ENCODE peak calls at places on chromosomes 6 and 20, in ten cellular contexts. One of them, this sample, is unnamed.

GRCh38 chr20:60104980-60105379 is 146.8 kb downstream of the CDH26 start:
- DNase-seq in brain microvascular endothelial cell: no peak
- DNase-seq in uterus: no peak
- DNase-seq in Calu3: no peak
- DNase-seq in stomach: no peak
- DNase-seq in fibroblast of the aortic adventitia: no peak
- DNase-seq in CD4-positive, alpha-beta T cell: no peak
- DNase-seq in fibroblast of mammary gland: no peak
- DNase-seq in GM12865: no peak
- DNase-seq in esophagus squamous epithelium: no peak
- DNase-seq in this sample: no peak

GRCh38 chr6:88166493-88166900 is 350 bp upstream of the CNR1 start:
- DNase-seq in brain microvascular endothelial cell: no peak
- DNase-seq in uterus: no peak
- DNase-seq in Calu3: peak
- DNase-seq in stomach: no peak
- DNase-seq in fibroblast of the aortic adventitia: no peak
- DNase-seq in CD4-positive, alpha-beta T cell: no peak
- DNase-seq in fibroblast of mammary gland: peak
- DNase-seq in GM12865: peak
- DNase-seq in esophagus squamous epithelium: no peak
- DNase-seq in this sample: no peak

GRCh38 chr6:106973841-106974336 is 640 bp downstream of the CD24 start:
- DNase-seq in brain microvascular endothelial cell: no peak
- DNase-seq in uterus: no peak
- DNase-seq in Calu3: peak
- DNase-seq in stomach: peak
- DNase-seq in fibroblast of the aortic adventitia: no peak
- DNase-seq in CD4-positive, alpha-beta T cell: no peak
- DNase-seq in fibroblast of mammary gland: no peak
- DNase-seq in GM12865: no peak
- DNase-seq in esophagus squamous epithelium: no peak
- DNase-seq in this sample: no peak

GRCh38 chr20:3248167-3248992 is 9.4 kb upstream of the SLC4A11 start:
- DNase-seq in brain microvascular endothelial cell: no peak
- DNase-seq in uterus: no peak
- DNase-seq in Calu3: no peak
- DNase-seq in stomach: peak
- DNase-seq in fibroblast of the aortic adventitia: peak
- DNase-seq in CD4-positive, alpha-beta T cell: no peak
- DNase-seq in fibroblast of mammary gland: peak
- DNase-seq in GM12865: peak
- DNase-seq in esophagus squamous epithelium: no peak
- DNase-seq in this sample: no peak

GRCh38 chr6:77034161-77034560 is 429.1 kb downstream of the HTR1B start:
- DNase-seq in brain microvascular endothelial cell: peak
- DNase-seq in uterus: no peak
- DNase-seq in Calu3: no peak
- DNase-seq in stomach: no peak
- DNase-seq in fibroblast of the aortic adventitia: peak
- DNase-seq in CD4-positive, alpha-beta T cell: no peak
- DNase-seq in fibroblast of mammary gland: peak
- DNase-seq in GM12865: no peak
- DNase-seq in esophagus squamous epithelium: no peak
- DNase-seq in this sample: no peak

GRCh38 chr6:4853349-4853748 is 77.1 kb downstream of the CDYL start:
- DNase-seq in brain microvascular endothelial cell: no peak
- DNase-seq in uterus: no peak
- DNase-seq in Calu3: no peak
- DNase-seq in stomach: no peak
- DNase-seq in fibroblast of the aortic adventitia: no peak
- DNase-seq in CD4-positive, alpha-beta T cell: no peak
- DNase-seq in fibroblast of mammary gland: no peak
- DNase-seq in GM12865: no peak
- DNase-seq in esophagus squamous epithelium: no peak
- DNase-seq in this sample: no peak

GRCh38 chr20:34997171-34997570 is 41.5 kb downstream of the MYH7B start:
- DNase-seq in brain microvascular endothelial cell: no peak
- DNase-seq in uterus: peak
- DNase-seq in Calu3: no peak
- DNase-seq in stomach: peak
- DNase-seq in fibroblast of the aortic adventitia: no peak
- DNase-seq in CD4-positive, alpha-beta T cell: no peak
- DNase-seq in fibroblast of mammary gland: peak
- DNase-seq in GM12865: no peak
- DNase-seq in esophagus squamous epithelium: no peak
- DNase-seq in this sample: no peak

GRCh38 chr20:37376324-37376723 is 30.4 kb downstream of the SRC start:
- DNase-seq in brain microvascular endothelial cell: no peak
- DNase-seq in uterus: no peak
- DNase-seq in Calu3: no peak
- DNase-seq in stomach: no peak
- DNase-seq in fibroblast of the aortic adventitia: no peak
- DNase-seq in CD4-positive, alpha-beta T cell: no peak
- DNase-seq in fibroblast of mammary gland: no peak
- DNase-seq in GM12865: no peak
- DNase-seq in esophagus squamous epithelium: no peak
- DNase-seq in this sample: no peak

GRCh38 chr20:44137210-44137781 is 49.7 kb downstream of the JPH2 start:
- DNase-seq in brain microvascular endothelial cell: no peak
- DNase-seq in uterus: peak
- DNase-seq in Calu3: no peak
- DNase-seq in stomach: no peak
- DNase-seq in fibroblast of the aortic adventitia: peak
- DNase-seq in CD4-positive, alpha-beta T cell: no peak
- DNase-seq in fibroblast of mammary gland: no peak
- DNase-seq in GM12865: no peak
- DNase-seq in esophagus squamous epithelium: no peak
- DNase-seq in this sample: no peak

GRCh38 chr6:10993896-10994295 is 50.2 kb downstream of the ELOVL2 start:
- DNase-seq in brain microvascular endothelial cell: no peak
- DNase-seq in uterus: no peak
- DNase-seq in Calu3: no peak
- DNase-seq in stomach: no peak
- DNase-seq in fibroblast of the aortic adventitia: no peak
- DNase-seq in CD4-positive, alpha-beta T cell: no peak
- DNase-seq in fibroblast of mammary gland: no peak
- DNase-seq in GM12865: no peak
- DNase-seq in esophagus squamous epithelium: no peak
- DNase-seq in this sample: no peak

GRCh38 chr6:53437557-53438202 is 88.9 kb upstream of the ELOVL5 start:
- DNase-seq in brain microvascular endothelial cell: peak
- DNase-seq in uterus: no peak
- DNase-seq in Calu3: peak
- DNase-seq in stomach: no peak
- DNase-seq in fibroblast of the aortic adventitia: peak
- DNase-seq in CD4-positive, alpha-beta T cell: no peak
- DNase-seq in fibroblast of mammary gland: peak
- DNase-seq in GM12865: peak
- DNase-seq in esophagus squamous epithelium: no peak
- DNase-seq in this sample: peak

GRCh38 chr6:7922596-7922995 is 12.0 kb upstream of the TXNDC5 start:
- DNase-seq in brain microvascular endothelial cell: peak
- DNase-seq in uterus: no peak
- DNase-seq in Calu3: no peak
- DNase-seq in stomach: no peak
- DNase-seq in fibroblast of the aortic adventitia: peak
- DNase-seq in CD4-positive, alpha-beta T cell: no peak
- DNase-seq in fibroblast of mammary gland: peak
- DNase-seq in GM12865: no peak
- DNase-seq in esophagus squamous epithelium: no peak
- DNase-seq in this sample: no peak

GRCh38 chr20:46690219-46691111 is 1.2 kb upstream of the TP53RK start:
- DNase-seq in brain microvascular endothelial cell: no peak
- DNase-seq in uterus: no peak
- DNase-seq in Calu3: no peak
- DNase-seq in stomach: no peak
- DNase-seq in fibroblast of the aortic adventitia: peak
- DNase-seq in CD4-positive, alpha-beta T cell: no peak
- DNase-seq in fibroblast of mammary gland: peak
- DNase-seq in GM12865: no peak
- DNase-seq in esophagus squamous epithelium: no peak
- DNase-seq in this sample: no peak

GRCh38 chr6:133705071-133705470 is 183.8 kb upstream of the TCF21 start:
- DNase-seq in brain microvascular endothelial cell: peak
- DNase-seq in uterus: no peak
- DNase-seq in Calu3: no peak
- DNase-seq in stomach: no peak
- DNase-seq in fibroblast of the aortic adventitia: peak
- DNase-seq in CD4-positive, alpha-beta T cell: no peak
- DNase-seq in fibroblast of mammary gland: peak
- DNase-seq in GM12865: no peak
- DNase-seq in esophagus squamous epithelium: no peak
- DNase-seq in this sample: no peak

GRCh38 chr20:57383447-57384347 is 7.5 kb upstream of the RBM38 start:
- DNase-seq in brain microvascular endothelial cell: no peak
- DNase-seq in uterus: no peak
- DNase-seq in Calu3: no peak
- DNase-seq in stomach: no peak
- DNase-seq in fibroblast of the aortic adventitia: no peak
- DNase-seq in CD4-positive, alpha-beta T cell: no peak
- DNase-seq in fibroblast of mammary gland: no peak
- DNase-seq in GM12865: no peak
- DNase-seq in esophagus squamous epithelium: no peak
- DNase-seq in this sample: no peak

DNA sequence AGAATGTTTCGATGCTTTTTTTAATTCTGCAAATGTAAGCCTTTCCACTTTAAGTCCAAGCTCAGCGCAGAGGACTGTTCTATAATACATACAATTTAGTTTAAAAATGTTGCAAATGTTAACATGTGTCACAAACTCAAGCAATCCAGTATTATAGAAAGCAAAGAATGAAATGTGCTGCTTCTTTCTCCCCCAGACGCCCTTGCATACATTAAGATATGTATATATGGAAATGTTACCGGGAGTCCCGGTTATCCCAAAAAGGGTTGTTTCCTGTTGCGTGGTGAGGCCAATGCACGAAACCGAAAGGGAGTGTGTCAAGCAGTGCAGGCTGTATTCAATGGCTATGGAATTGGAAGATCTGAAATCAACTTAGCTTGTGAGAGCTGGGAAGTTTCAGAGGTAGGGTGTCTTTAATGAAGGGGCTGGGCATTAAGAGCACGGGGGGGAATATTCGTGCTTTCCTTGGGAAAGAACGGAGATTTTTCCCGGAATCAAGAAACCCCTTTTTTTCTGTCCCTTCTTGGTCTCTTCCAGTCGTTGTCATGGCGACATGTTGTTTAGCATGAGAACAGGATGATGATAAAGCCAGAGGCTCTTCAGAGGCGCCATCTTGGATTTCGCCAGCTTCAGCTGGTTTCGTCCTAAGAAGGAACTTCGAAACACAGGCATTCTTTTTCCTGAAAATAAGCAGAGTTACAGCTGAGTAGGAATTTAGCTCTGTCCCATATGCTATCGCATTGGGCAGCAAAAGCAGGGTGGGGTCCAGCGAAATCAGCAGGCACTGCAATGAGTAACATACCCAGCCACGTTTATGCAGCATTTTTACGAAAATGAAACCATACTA is 10.1 kb upstream of the NQO2 start:
- DNase-seq in brain microvascular endothelial cell: peak
- DNase-seq in uterus: peak
- DNase-seq in Calu3: peak
- DNase-seq in stomach: peak
- DNase-seq in fibroblast of the aortic adventitia: peak
- DNase-seq in CD4-positive, alpha-beta T cell: peak
- DNase-seq in fibroblast of mammary gland: peak
- DNase-seq in GM12865: peak
- DNase-seq in esophagus squamous epithelium: peak
- DNase-seq in this sample: peak
- TF ChIP-seq CTCF in brain microvascular endothelial cell: no peak
- TF ChIP-seq CTCF in uterus: peak
- TF ChIP-seq CTCF in Calu3: no peak
- TF ChIP-seq CTCF in stomach: no peak
- TF ChIP-seq CTCF in fibroblast of the aortic adventitia: no peak
- TF ChIP-seq CTCF in CD4-positive, alpha-beta T cell: peak
- TF ChIP-seq CTCF in fibroblast of mammary gland: no peak
- TF ChIP-seq CTCF in GM12865: no peak
- TF ChIP-seq CTCF in esophagus squamous epithelium: peak
- TF ChIP-seq CTCF in this sample: no peak

DNA sequence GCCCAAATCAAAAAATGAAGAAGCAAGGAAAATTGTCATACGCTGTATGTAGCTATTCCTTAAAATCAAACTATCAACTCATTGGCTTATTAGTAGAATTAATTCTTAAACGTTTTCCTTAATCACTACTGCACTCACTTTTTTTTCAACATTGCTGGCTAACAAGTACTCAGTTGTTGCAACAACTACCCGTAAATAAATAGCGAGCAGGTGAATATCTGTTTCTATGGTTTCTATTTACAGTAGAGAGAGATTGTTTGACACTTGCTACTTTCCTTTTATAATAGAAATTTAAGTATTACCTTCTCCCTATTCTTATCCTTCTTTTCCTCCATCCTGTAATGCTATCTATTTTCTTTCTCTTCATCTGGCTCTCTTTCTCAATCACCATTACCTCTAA is 25.1 kb downstream of the FRK start:
- DNase-seq in brain microvascular endothelial cell: no peak
- DNase-seq in uterus: no peak
- DNase-seq in Calu3: no peak
- DNase-seq in stomach: no peak
- DNase-seq in fibroblast of the aortic adventitia: no peak
- DNase-seq in CD4-positive, alpha-beta T cell: no peak
- DNase-seq in fibroblast of mammary gland: no peak
- DNase-seq in GM12865: no peak
- DNase-seq in esophagus squamous epithelium: no peak
- DNase-seq in this sample: no peak
- TF ChIP-seq CTCF in brain microvascular endothelial cell: no peak
- TF ChIP-seq CTCF in uterus: no peak
- TF ChIP-seq CTCF in Calu3: no peak
- TF ChIP-seq CTCF in stomach: no peak
- TF ChIP-seq CTCF in fibroblast of the aortic adventitia: no peak
- TF ChIP-seq CTCF in CD4-positive, alpha-beta T cell: no peak
- TF ChIP-seq CTCF in fibroblast of mammary gland: no peak
- TF ChIP-seq CTCF in GM12865: no peak
- TF ChIP-seq CTCF in esophagus squamous epithelium: no peak
- TF ChIP-seq CTCF in this sample: no peak

DNA sequence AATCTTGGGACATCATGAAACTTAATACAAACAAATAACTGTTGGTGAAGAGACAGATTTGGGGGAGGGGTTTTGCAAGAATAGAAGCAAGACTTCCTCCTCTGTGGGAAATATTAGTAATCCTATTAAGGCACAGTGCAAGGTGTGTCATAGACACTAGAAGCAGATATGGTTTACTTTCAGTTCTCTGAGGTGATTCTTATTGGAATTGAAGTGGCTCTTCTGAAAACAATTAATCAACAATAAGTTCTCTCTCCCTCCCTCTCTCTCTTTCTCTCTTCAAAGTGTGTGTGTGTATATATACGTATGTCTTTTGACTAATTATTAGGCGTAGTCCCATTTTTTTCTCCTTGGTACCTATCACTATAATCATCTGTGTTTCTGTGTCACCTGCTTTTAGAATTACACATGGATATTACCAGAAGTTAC is 99.8 kb downstream of the HIVEP2 start:
- DNase-seq in brain microvascular endothelial cell: no peak
- DNase-seq in uterus: no peak
- DNase-seq in Calu3: no peak
- DNase-seq in stomach: no peak
- DNase-seq in fibroblast of the aortic adventitia: peak
- DNase-seq in CD4-positive, alpha-beta T cell: no peak
- DNase-seq in fibroblast of mammary gland: no peak
- DNase-seq in GM12865: peak
- DNase-seq in esophagus squamous epithelium: no peak
- DNase-seq in this sample: no peak
- TF ChIP-seq CTCF in brain microvascular endothelial cell: no peak
- TF ChIP-seq CTCF in uterus: no peak
- TF ChIP-seq CTCF in Calu3: no peak
- TF ChIP-seq CTCF in stomach: no peak
- TF ChIP-seq CTCF in fibroblast of the aortic adventitia: no peak
- TF ChIP-seq CTCF in CD4-positive, alpha-beta T cell: no peak
- TF ChIP-seq CTCF in fibroblast of mammary gland: no peak
- TF ChIP-seq CTCF in GM12865: no peak
- TF ChIP-seq CTCF in esophagus squamous epithelium: no peak
- TF ChIP-seq CTCF in this sample: no peak

GRCh38 chr6:9307786-9308185 is 872.4 kb upstream of the SLC35B3 start:
- DNase-seq in brain microvascular endothelial cell: no peak
- DNase-seq in uterus: no peak
- DNase-seq in Calu3: no peak
- DNase-seq in stomach: no peak
- DNase-seq in fibroblast of the aortic adventitia: no peak
- DNase-seq in CD4-positive, alpha-beta T cell: no peak
- DNase-seq in fibroblast of mammary gland: no peak
- DNase-seq in GM12865: no peak
- DNase-seq in esophagus squamous epithelium: no peak
- DNase-seq in this sample: no peak
- TF ChIP-seq CTCF in brain microvascular endothelial cell: no peak
- TF ChIP-seq CTCF in uterus: no peak
- TF ChIP-seq CTCF in Calu3: no peak
- TF ChIP-seq CTCF in stomach: no peak
- TF ChIP-seq CTCF in fibroblast of the aortic adventitia: no peak
- TF ChIP-seq CTCF in CD4-positive, alpha-beta T cell: no peak
- TF ChIP-seq CTCF in fibroblast of mammary gland: no peak
- TF ChIP-seq CTCF in GM12865: no peak
- TF ChIP-seq CTCF in esophagus squamous epithelium: no peak
- TF ChIP-seq CTCF in this sample: no peak